ENCODE peak calls at places on chromosomes 2 and 18, in four cellular contexts. N is mucosa of descending colon, M is mammary epithelial cell, F is mesothelial cell of epicardium. G is an unnamed sample.

GRCh38 chr2:68319397-68320117 is at the start of gene CNRIP1:
- DNase-seq in N (peak; percentile 53), M (peak; percentile 4), F (peak; percentile 66), G (peak; percentile 61)

GRCh38 chr2:148253716-148254115 is 232.8 kb downstream of the MBD5 start:
- DNase-seq in N (no peak), M (peak; percentile 71), F (no peak), G (no peak)

GRCh38 chr2:64363848-64364247 is 90.1 kb upstream of the LGALSL start:
- DNase-seq in N (no peak), M (no peak), F (no peak), G (no peak)

GRCh38 chr2:71832844-71833243 is 314.8 kb downstream of the CYP26B1 start:
- DNase-seq in N (no peak), M (no peak), F (peak; percentile 5), G (no peak)

GRCh38 chr2:206733341-206733740 is 15.1 kb upstream of the DYTN start:
- DNase-seq in N (no peak), M (no peak), F (no peak), G (no peak)

GRCh38 chr2:145007673-145008263 is 487.8 kb upstream of the ZEB2 start:
- DNase-seq in N (no peak), M (peak; percentile 67), F (no peak), G (no peak)

GRCh38 chr2:185738679-185739472 is at the start of gene FSIP2:
- DNase-seq in N (peak; percentile 90), M (peak; percentile 74), F (peak; percentile 87), G (peak; percentile 41)

GRCh38 chr2:15617778-15618448 is 26.2 kb downstream of the DDX1 start:
- DNase-seq in N (no peak), M (no peak), F (no peak), G (no peak)

GRCh38 chr2:239363946-239364637 is 36.7 kb downstream of the HDAC4 start:
- DNase-seq in N (peak; percentile 18), M (no peak), F (no peak), G (no peak)

GRCh38 chr18:36655894-36656293 is 172.9 kb downstream of the TPGS2 start:
- DNase-seq in N (no peak), M (no peak), F (no peak), G (no peak)

GRCh38 chr2:205806126-205806905 is 124.0 kb downstream of the NRP2 start:
- DNase-seq in N (peak; percentile 50), M (no peak), F (no peak), G (no peak)

GRCh38 chr2:104434363-104434792 is 419.5 kb upstream of the POU3F3 start:
- DNase-seq in N (peak; percentile 40), M (no peak), F (peak; percentile 45), G (no peak)

GRCh38 chr18:68054669-68055068 is 538.1 kb upstream of the DSEL start:
- DNase-seq in N (no peak), M (no peak), F (no peak), G (no peak)

GRCh38 chr18:64713284-64713683 is 564.4 kb upstream of the LINC00305 start:
- DNase-seq in N (no peak), M (no peak), F (no peak), G (no peak)

GRCh38 chr2:189629553-189630453 is 31.5 kb upstream of the ASNSD1 start:
- DNase-seq in N (no peak), M (no peak), F (no peak), G (no peak)

GRCh38 chr2:189628817-189629552 is 32.3 kb upstream of the ASNSD1 start:
- DNase-seq in N (no peak), M (no peak), F (no peak), G (no peak)

GRCh38 chr2:189635353-189635752 is 25.9 kb upstream of the ASNSD1 start:
- DNase-seq in N (no peak), M (no peak), F (no peak), G (no peak)

GRCh38 chr2:189631849-189632248 is 29.4 kb upstream of the ASNSD1 start:
- DNase-seq in N (no peak), M (no peak), F (no peak), G (no peak)

GRCh38 chr2:189633392-189633811 is 27.9 kb upstream of the ASNSD1 start:
- DNase-seq in N (no peak), M (no peak), F (no peak), G (no peak)
- TF ChIP-seq CTCF in N (no peak), M (peak; percentile 32), F (peak; percentile 33), G (peak; percentile 35)

GRCh38 chr2:96756788-96757476 is 3.8 kb upstream of the CNNM4 start:
- DNase-seq in N (no peak), M (no peak), F (no peak), G (no peak)
- TF ChIP-seq CTCF in N (no peak), M (no peak), F (no peak), G (no peak)

GRCh38 chr2:179240481-179241451 is 23.9 kb downstream of the SESTD1 start:
- DNase-seq in N (no peak), M (no peak), F (no peak), G (no peak)
- TF ChIP-seq CTCF in N (no peak), M (peak; percentile 8), F (no peak), G (no peak)

DNA sequence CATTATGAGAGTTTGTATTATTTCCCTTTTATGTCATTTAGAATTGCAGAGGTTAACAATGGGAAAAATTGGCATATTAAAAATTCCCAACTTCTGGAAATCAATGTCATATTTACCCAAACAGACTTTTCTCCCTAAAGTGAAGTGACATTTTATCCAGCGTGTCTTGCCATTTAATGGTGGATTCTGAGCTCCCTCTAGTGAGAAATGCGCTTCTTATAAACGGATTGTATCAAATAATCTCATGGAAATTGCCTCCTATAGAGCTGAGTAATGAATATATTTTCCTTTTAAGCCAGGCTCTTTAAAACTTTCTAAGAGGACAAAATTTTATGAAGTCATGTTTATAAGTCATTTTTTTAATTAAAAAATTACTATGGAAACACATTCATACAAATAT is 5.7 kb upstream of the GCFC2 start:
- DNase-seq in N (no peak), M (no peak), F (no peak), G (no peak)
- TF ChIP-seq CTCF in N (no peak), M (no peak), F (no peak), G (peak; percentile 58)

DNA sequence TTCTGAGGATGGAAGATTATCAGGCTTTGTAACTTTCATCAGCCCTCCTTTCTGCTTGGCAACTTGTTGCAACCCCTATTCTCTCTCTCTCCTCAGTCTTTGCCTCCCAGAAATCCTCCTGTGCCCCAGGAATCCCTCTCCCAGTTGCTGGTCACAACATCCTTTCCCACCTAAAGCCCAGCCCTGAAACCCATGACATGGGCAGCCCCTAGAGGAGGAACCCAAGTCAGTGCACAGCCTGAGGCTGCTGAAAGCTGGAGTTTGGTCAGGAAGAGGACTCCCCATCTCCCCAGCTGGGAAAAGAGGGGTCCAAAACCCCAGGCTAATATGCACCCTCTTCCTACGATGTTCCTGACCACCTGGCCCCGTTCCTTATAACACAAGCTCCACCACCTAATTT is 29.5 kb downstream of the PKDCC start:
- DNase-seq in N (no peak), M (no peak), F (no peak), G (no peak)
- TF ChIP-seq CTCF in N (no peak), M (no peak), F (no peak), G (peak; percentile 1)

GRCh38 chr2:182915369-182916326 is 49.2 kb upstream of the FRZB start:
- DNase-seq in N (no peak), M (peak; percentile 60), F (no peak), G (no peak)
- TF ChIP-seq CTCF in N (no peak), M (no peak), F (no peak), G (no peak)

GRCh38 chr2:119015849-119016248 is 73.9 kb downstream of the MARCO start:
- DNase-seq in N (no peak), M (no peak), F (no peak), G (no peak)
- TF ChIP-seq CTCF in N (no peak), M (no peak), F (no peak), G (no peak)

DNA sequence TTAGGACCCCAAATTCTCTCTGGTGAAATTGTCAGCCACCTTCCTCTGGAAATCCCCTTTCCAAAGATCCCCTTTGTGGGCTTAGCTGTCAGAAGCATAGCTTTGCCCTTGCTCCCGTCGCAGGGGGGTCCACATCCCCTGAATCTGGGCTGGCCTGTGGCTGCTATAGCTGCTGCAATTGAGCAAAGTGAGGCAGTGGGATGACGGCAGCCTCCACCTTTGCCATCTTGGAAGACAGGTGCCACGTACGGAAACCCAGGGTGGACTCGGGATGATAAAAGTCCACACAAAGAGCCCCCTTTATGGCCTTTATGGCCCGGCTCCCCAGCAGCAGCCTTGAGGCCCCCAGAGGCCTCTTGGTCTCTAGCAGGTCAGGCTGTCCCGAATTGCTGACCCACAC is 33.4 kb upstream of the ID2 start:
- DNase-seq in N (no peak), M (no peak), F (no peak), G (no peak)
- TF ChIP-seq CTCF in N (no peak), M (no peak), F (no peak), G (no peak)